ENCODE peak calls at places on chromosomes 16 and 17, in seven cellular contexts. V, C, H, E, M, I and D are unnamed samples.

GRCh38 chr16:74297296-74297665 is 667 bp downstream of the PSMD7 start:
- DNase-seq in V (no peak), C (peak; percentile 24), H (peak; percentile 18), E (peak; percentile 12), M (no peak), I (no peak), D (peak; percentile 31)

GRCh38 chr17:38724337-38724988 is 5.7 kb upstream of the CISD3 start:
- DNase-seq in V (no peak), C (no peak), H (no peak), E (peak; percentile 55), M (no peak), I (no peak), D (peak; percentile 84)

GRCh38 chr16:89435051-89435450 is 55.3 kb downstream of the ANKRD11 start:
- DNase-seq in V (no peak), C (no peak), H (no peak), E (no peak), M (no peak), I (no peak), D (no peak)

GRCh38 chr17:17824780-17825614 is 11.8 kb downstream of the SREBF1 start:
- DNase-seq in V (peak; percentile 28), C (no peak), H (no peak), E (no peak), M (no peak), I (no peak), D (no peak)

GRCh38 chr17:5500804-5501391 is 14.5 kb downstream of the MIS12 start:
- DNase-seq in V (no peak), C (peak; percentile 99), H (peak; percentile 98), E (peak; percentile 88), M (peak; percentile 91), I (peak; percentile 77), D (peak; percentile 65)

GRCh38 chr17:80704381-80704819 is 159.8 kb downstream of the RPTOR start:
- DNase-seq in V (no peak), C (no peak), H (no peak), E (no peak), M (no peak), I (no peak), D (no peak)

GRCh38 chr16:79171504-79172240 is 428.9 kb downstream of the MAF start:
- DNase-seq in V (no peak), C (peak; percentile 84), H (no peak), E (no peak), M (no peak), I (no peak), D (no peak)

GRCh38 chr16:28181557-28181914 is 30.2 kb downstream of the XPO6 start:
- DNase-seq in V (no peak), C (no peak), H (peak; percentile 64), E (peak; percentile 92), M (peak; percentile 32), I (peak; percentile 93), D (peak; percentile 97)

GRCh38 chr16:84839956-84840355 is 20.2 kb downstream of the CRISPLD2 start:
- DNase-seq in V (peak; percentile 76), C (no peak), H (no peak), E (peak; percentile 84), M (no peak), I (peak; percentile 56), D (peak; percentile 93)

GRCh38 chr17:8857919-8858318 is 9.6 kb downstream of the PIK3R6 start:
- DNase-seq in V (no peak), C (peak; percentile 55), H (no peak), E (peak; percentile 74), M (no peak), I (no peak), D (peak; percentile 74)

GRCh38 chr17:6903516-6903915 is 72.0 kb upstream of the TEKT1 start:
- DNase-seq in V (no peak), C (no peak), H (no peak), E (no peak), M (no peak), I (no peak), D (no peak)

GRCh38 chr17:37744961-37745800 is at the start of gene HNF1B:
- DNase-seq in V (no peak), C (peak; percentile 90), H (peak; percentile 55), E (no peak), M (no peak), I (no peak), D (no peak)

GRCh38 chr17:10021239-10021638 is 116.2 kb upstream of the RCVRN start:
- DNase-seq in V (no peak), C (peak; percentile 97), H (no peak), E (peak; percentile 1), M (no peak), I (no peak), D (no peak)

GRCh38 chr17:80660527-80661198 is 116.0 kb downstream of the RPTOR start:
- DNase-seq in V (no peak), C (no peak), H (no peak), E (no peak), M (no peak), I (no peak), D (no peak)

GRCh38 chr17:15966183-15966878 is 21.4 kb downstream of the ADORA2B start:
- DNase-seq in V (no peak), C (peak; percentile 79), H (peak; percentile 85), E (peak; percentile 60), M (no peak), I (peak; percentile 44), D (no peak)

GRCh38 chr17:28523876-28524275 is 17.7 kb downstream of the FOXN1 start:
- DNase-seq in V (no peak), C (no peak), H (no peak), E (no peak), M (no peak), I (no peak), D (no peak)

GRCh38 chr16:6335072-6335471 is 997.6 kb upstream of the RBFOX1 start:
- DNase-seq in V (no peak), C (peak; percentile 43), H (peak; percentile 69), E (no peak), M (no peak), I (no peak), D (peak; percentile 4)

GRCh38 chr16:55102077-55102476 is 171.4 kb downstream of the IRX5 start:
- DNase-seq in V (no peak), C (no peak), H (no peak), E (no peak), M (no peak), I (no peak), D (no peak)

GRCh38 chr17:49995055-49995738 is at the start of gene DLX3:
- DNase-seq in V (peak; percentile 64), C (peak; percentile 93), H (peak; percentile 96), E (peak; percentile 48), M (peak; percentile 50), I (peak; percentile 15), D (peak; percentile 67)

GRCh38 chr17:47862621-47863440 is 11.9 kb upstream of the SP6 start:
- DNase-seq in V (peak; percentile 91), C (no peak), H (no peak), E (peak; percentile 57), M (no peak), I (no peak), D (peak; percentile 97)

GRCh38 chr17:61806081-61806828 is 57.1 kb downstream of the BRIP1 start:
- DNase-seq in V (no peak), C (no peak), H (no peak), E (no peak), M (no peak), I (no peak), D (no peak)

GRCh38 chr17:46020023-46020735 is 21.1 kb downstream of the STH start:
- DNase-seq in V (no peak), C (no peak), H (no peak), E (no peak), M (no peak), I (no peak), D (no peak)

GRCh38 chr16:84478172-84478948 is 26.1 kb downstream of the MEAK7 start:
- DNase-seq in V (no peak), C (peak; percentile 31), H (no peak), E (peak; percentile 80), M (no peak), I (peak; percentile 22), D (peak; percentile 71)

GRCh38 chr17:53426505-53426904 is 396.2 kb upstream of the KIF2B start:
- DNase-seq in V (no peak), C (no peak), H (no peak), E (no peak), M (no peak), I (no peak), D (no peak)